ENCODE peak calls at places on chromosomes 13 and 19, in seven cellular contexts. L, A, I, G, K, F and P are unnamed samples.

GRCh38 chr13:77751513-77752456 is 54.3 kb downstream of the SLAIN1 start:
- DNase-seq in K (peak; percentile 62), L (no peak), F (peak; percentile 46), I (peak; percentile 41), G (peak; percentile 2), A (peak; percentile 62), P (no peak)

GRCh38 chr13:87331178-87331577 is 340.0 kb upstream of the SLITRK5 start:
- DNase-seq in F (no peak), K (peak; percentile 1), L (no peak), I (no peak), A (peak; percentile 39), G (no peak), P (no peak)

GRCh38 chr13:102012299-102013293 is 389.3 kb downstream of the FGF14 start:
- DNase-seq in A (no peak), I (no peak), F (no peak), K (no peak), L (no peak), G (no peak), P (no peak)

GRCh38 chr13:44842158-44842557 is 147.1 kb downstream of the NUFIP1 start:
- DNase-seq in I (no peak), F (no peak), G (no peak), L (no peak), K (peak; percentile 58), A (peak; percentile 51), P (peak; percentile 49)

GRCh38 chr19:35279374-35279773 is 3.0 kb upstream of the HAMP start:
- DNase-seq in L (no peak), I (no peak), G (no peak), K (no peak), A (no peak), F (no peak), P (no peak)

GRCh38 chr19:54188224-54188871 is 1.0 kb downstream of the MBOAT7 start:
- DNase-seq in A (peak; percentile 55), K (peak; percentile 42), L (peak; percentile 47), G (no peak), I (no peak), F (no peak), P (no peak)

GRCh38 chr19:50628551-50628950 is 11.1 kb downstream of the SYT3 start:
- DNase-seq in A (no peak), I (no peak), G (no peak), L (no peak), K (no peak), F (no peak), P (no peak)

GRCh38 chr13:56378566-56378965 is 762.2 kb upstream of the PRR20A start:
- DNase-seq in K (no peak), A (no peak), F (no peak), I (no peak), L (no peak), G (no peak), P (no peak)

GRCh38 chr19:18659281-18660050 is 22.6 kb downstream of the KLHL26 start:
- DNase-seq in K (peak; percentile 43), I (no peak), G (no peak), F (peak; percentile 76), A (no peak), L (no peak), P (no peak)

GRCh38 chr19:40553885-40554857 is 22.5 kb upstream of the SHKBP1 start:
- DNase-seq in F (no peak), I (no peak), G (no peak), K (no peak), L (no peak), A (no peak), P (no peak)

GRCh38 chr13:33739254-33739653 is 78.7 kb upstream of the RFC3 start:
- DNase-seq in G (no peak), F (no peak), A (no peak), L (no peak), K (no peak), I (no peak), P (no peak)

GRCh38 chr13:43749503-43749902 is 37.3 kb downstream of the ENOX1 start:
- DNase-seq in G (no peak), I (no peak), A (no peak), K (no peak), L (no peak), F (no peak), P (no peak)

GRCh38 chr19:46451352-46451751 is 20.0 kb downstream of the PNMA8A start:
- DNase-seq in I (no peak), A (no peak), K (no peak), L (no peak), G (no peak), F (no peak), P (no peak)

GRCh38 chr13:44259045-44260042 is 114.3 kb upstream of the SERP2 start:
- DNase-seq in F (peak; percentile 66), L (peak; percentile 60), G (no peak), A (peak; percentile 66), K (peak; percentile 68), I (no peak), P (no peak)

GRCh38 chr19:15279326-15279904 is 47.2 kb upstream of the EPHX3 start:
- DNase-seq in K (no peak), G (no peak), A (no peak), I (no peak), L (no peak), F (no peak), P (no peak)

GRCh38 chr13:90121784-90122183 is 1225.7 kb upstream of the MIR17HG start:
- DNase-seq in L (no peak), G (no peak), K (no peak), A (no peak), F (no peak), I (no peak), P (no peak)

GRCh38 chr19:4075373-4075772 is 8.7 kb upstream of the ZBTB7A start:
- DNase-seq in I (no peak), G (no peak), L (no peak), F (no peak), K (no peak), A (no peak), P (no peak)

GRCh38 chr13:97440598-97440997 is 6.6 kb downstream of the RAP2A start:
- DNase-seq in G (no peak), L (no peak), F (no peak), K (peak; percentile 31), I (no peak), A (no peak), P (no peak)

DNA sequence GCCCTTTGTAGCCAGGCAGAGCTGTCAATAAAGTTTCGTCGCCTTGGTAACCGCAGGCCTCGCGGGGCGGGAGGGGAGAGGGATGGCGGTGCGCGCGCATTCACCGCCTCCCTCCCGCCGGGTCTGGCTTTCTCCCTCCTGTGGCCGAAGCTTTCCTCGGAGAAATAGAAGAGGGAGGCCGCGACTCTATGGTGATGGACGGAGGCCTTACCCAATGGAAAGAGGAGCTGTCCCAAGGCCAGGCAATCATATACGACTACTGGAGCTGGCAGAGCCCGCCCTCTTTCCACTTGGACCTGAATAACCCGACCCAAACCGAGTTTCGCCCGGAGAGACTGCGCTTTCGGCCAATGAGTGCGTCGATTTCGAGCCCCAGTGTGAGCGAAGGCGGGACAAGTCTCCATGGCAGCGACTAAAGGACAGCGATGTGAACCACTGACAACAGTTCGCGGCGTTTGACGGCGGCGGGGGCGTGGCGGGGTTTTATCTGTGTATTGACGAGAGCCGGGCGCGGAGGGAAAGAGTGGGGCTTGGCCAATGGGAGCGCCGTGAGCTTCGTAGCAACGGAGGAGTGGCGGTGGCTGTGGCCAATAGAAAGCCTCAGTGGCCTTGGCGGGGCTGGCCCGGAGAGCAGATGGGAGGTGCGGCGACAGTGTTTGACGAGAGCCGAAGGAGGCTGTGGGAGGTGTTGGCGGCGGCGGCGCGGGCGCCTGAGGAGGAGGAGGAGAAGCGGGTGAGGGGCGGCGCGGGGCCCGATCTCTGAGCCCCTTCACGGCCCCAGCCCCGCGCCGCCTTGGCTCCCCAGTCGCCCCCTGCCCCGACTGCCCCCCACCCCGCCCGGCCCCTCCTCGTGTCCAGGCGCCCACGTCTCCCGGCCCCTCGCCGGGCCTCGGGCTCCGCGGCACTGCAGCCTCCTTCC is at the start of gene KMT5C:
- DNase-seq in F (peak; percentile 98), A (peak; percentile 100), L (peak; percentile 100), G (peak; percentile 100), I (peak; percentile 100), K (peak; percentile 100), P (peak; percentile 100)
- TF ChIP-seq CTCF in F (no peak), A (peak; percentile 34), L (no peak), G (peak; percentile 43), I (peak; percentile 45), K (peak; percentile 33), P (peak; percentile 56)

GRCh38 chr19:23437901-23438300 is 42.6 kb upstream of the ZNF91 start:
- DNase-seq in A (no peak), G (no peak), K (no peak), I (no peak), L (no peak), F (no peak), P (no peak)

GRCh38 chr19:23440207-23440606 is 44.9 kb upstream of the ZNF91 start:
- DNase-seq in I (no peak), F (no peak), L (no peak), A (no peak), K (no peak), G (no peak), P (no peak)

GRCh38 chr19:23439623-23440022 is 44.4 kb upstream of the ZNF91 start:
- DNase-seq in G (no peak), F (no peak), A (no peak), I (no peak), L (no peak), K (no peak), P (no peak)

GRCh38 chr19:23436318-23436717 is 41.0 kb upstream of the ZNF91 start:
- DNase-seq in K (no peak), A (no peak), G (no peak), I (no peak), F (no peak), L (no peak), P (no peak)

DNA sequence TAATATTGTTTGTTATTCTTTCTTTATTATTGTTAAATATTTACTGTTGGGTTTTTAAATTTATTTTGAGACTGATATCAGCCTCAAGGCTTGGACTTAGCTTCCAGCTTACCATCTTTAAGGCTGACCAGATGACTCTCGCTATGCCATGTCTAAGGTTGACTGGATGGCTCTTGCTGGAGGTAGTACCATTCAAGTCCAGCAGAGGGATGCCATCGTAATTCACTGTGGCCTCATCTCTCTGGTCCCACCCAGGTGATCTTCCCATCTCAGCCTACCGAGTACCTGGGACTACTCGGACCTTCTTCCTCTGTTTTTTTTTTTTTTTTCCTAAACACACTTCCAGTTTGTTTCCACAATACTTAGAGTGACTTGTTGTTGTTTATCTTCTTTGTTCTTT is 41.7 kb upstream of the ZNF91 start:
- DNase-seq in G (no peak), A (no peak), L (no peak), I (no peak), F (no peak), K (no peak), P (no peak)
- TF ChIP-seq CTCF in G (peak; percentile 37), A (peak; percentile 17), L (no peak), I (peak; percentile 29), F (no peak), K (peak; percentile 21), P (no peak)

GRCh38 chr19:55611300-55611982 is 6.0 kb downstream of the ZNF865 start:
- DNase-seq in F (no peak), G (no peak), I (no peak), K (no peak), A (no peak), L (no peak), P (no peak)
- TF ChIP-seq CTCF in F (no peak), G (no peak), I (no peak), K (no peak), A (no peak), L (no peak), P (no peak)

DNA sequence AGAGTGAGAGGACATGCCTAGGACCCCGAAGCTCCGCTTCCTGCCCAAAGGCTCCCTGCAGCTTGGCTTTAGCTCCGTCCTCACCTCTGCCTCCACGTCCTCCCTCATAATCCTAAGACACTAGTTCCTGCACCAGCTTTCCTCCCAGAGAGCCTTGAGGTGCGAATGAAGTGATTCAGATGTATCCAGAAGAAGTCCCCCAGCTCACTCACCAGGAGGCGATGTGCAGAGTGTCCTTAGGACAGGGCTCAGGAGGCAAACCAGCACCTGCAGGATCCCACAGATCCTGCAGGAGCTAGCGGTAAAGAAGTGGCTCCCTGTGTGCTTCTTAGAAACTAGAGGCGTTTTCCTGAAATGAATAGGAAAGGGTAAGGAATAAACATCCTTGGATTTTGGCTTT is 109.7 kb downstream of the HSPH1 start:
- DNase-seq in I (no peak), K (no peak), L (no peak), F (no peak), A (no peak), G (no peak), P (no peak)
- TF ChIP-seq CTCF in I (no peak), K (peak; percentile 4), L (no peak), F (no peak), A (no peak), G (peak; percentile 10), P (no peak)